ENCODE peak calls at places on chromosomes 16 and 17, in ten cellular contexts. One of them, this sample, is unnamed.

GRCh38 chr16:73015612-73016487 is 32.1 kb downstream of the ZFHX3 start:
- DNase-seq in pancreas: peak; percentile 82
- DNase-seq in body of pancreas: peak; percentile 91
- DNase-seq in kidney epithelial cell: peak; percentile 79
- DNase-seq in psoas muscle: no peak
- DNase-seq in AG04450: no peak
- DNase-seq in progenitor cell of endocrine pancreas: no peak
- DNase-seq in bronchial epithelial cell: peak; percentile 86
- DNase-seq in GM10248: peak; percentile 81
- DNase-seq in PC-3: peak; percentile 15
- DNase-seq in this sample: peak; percentile 71

GRCh38 chr17:81515530-81516041 is 3.0 kb upstream of the ACTG1 start:
- DNase-seq in pancreas: peak; percentile 47
- DNase-seq in body of pancreas: no peak
- DNase-seq in kidney epithelial cell: no peak
- DNase-seq in psoas muscle: peak; percentile 67
- DNase-seq in AG04450: no peak
- DNase-seq in progenitor cell of endocrine pancreas: peak; percentile 12
- DNase-seq in bronchial epithelial cell: no peak
- DNase-seq in GM10248: no peak
- DNase-seq in PC-3: no peak
- DNase-seq in this sample: no peak

GRCh38 chr17:75231071-75231470 is 25.6 kb downstream of the NUP85 start:
- DNase-seq in pancreas: no peak
- DNase-seq in body of pancreas: no peak
- DNase-seq in kidney epithelial cell: no peak
- DNase-seq in psoas muscle: peak; percentile 30
- DNase-seq in AG04450: no peak
- DNase-seq in progenitor cell of endocrine pancreas: no peak
- DNase-seq in bronchial epithelial cell: no peak
- DNase-seq in GM10248: peak; percentile 6
- DNase-seq in PC-3: no peak
- DNase-seq in this sample: no peak

GRCh38 chr17:66426397-66427033 is 124.1 kb downstream of the PRKCA start:
- DNase-seq in pancreas: no peak
- DNase-seq in body of pancreas: peak; percentile 17
- DNase-seq in kidney epithelial cell: no peak
- DNase-seq in psoas muscle: no peak
- DNase-seq in AG04450: no peak
- DNase-seq in progenitor cell of endocrine pancreas: no peak
- DNase-seq in bronchial epithelial cell: no peak
- DNase-seq in GM10248: peak; percentile 33
- DNase-seq in PC-3: peak; percentile 66
- DNase-seq in this sample: peak; percentile 26

GRCh38 chr17:13030459-13031305 is 12.9 kb upstream of the ELAC2 start:
- DNase-seq in pancreas: peak; percentile 40
- DNase-seq in body of pancreas: peak; percentile 15
- DNase-seq in kidney epithelial cell: no peak
- DNase-seq in psoas muscle: no peak
- DNase-seq in AG04450: peak; percentile 13
- DNase-seq in progenitor cell of endocrine pancreas: peak; percentile 45
- DNase-seq in bronchial epithelial cell: peak; percentile 31
- DNase-seq in GM10248: peak; percentile 42
- DNase-seq in PC-3: peak; percentile 87
- DNase-seq in this sample: peak; percentile 49

GRCh38 chr17:43171761-43172487 is 910 bp downstream of the NBR1 start:
- DNase-seq in pancreas: peak; percentile 49
- DNase-seq in body of pancreas: peak; percentile 47
- DNase-seq in kidney epithelial cell: peak; percentile 80
- DNase-seq in psoas muscle: no peak
- DNase-seq in AG04450: peak; percentile 87
- DNase-seq in progenitor cell of endocrine pancreas: no peak
- DNase-seq in bronchial epithelial cell: peak; percentile 93
- DNase-seq in GM10248: no peak
- DNase-seq in PC-3: peak; percentile 83
- DNase-seq in this sample: no peak

GRCh38 chr16:68446941-68447675 is 1.2 kb downstream of the SMPD3 start:
- DNase-seq in pancreas: peak; percentile 25
- DNase-seq in body of pancreas: no peak
- DNase-seq in kidney epithelial cell: no peak
- DNase-seq in psoas muscle: no peak
- DNase-seq in AG04450: no peak
- DNase-seq in progenitor cell of endocrine pancreas: no peak
- DNase-seq in bronchial epithelial cell: no peak
- DNase-seq in GM10248: no peak
- DNase-seq in PC-3: no peak
- DNase-seq in this sample: no peak

GRCh38 chr17:17341452-17341851 is 38.3 kb downstream of the NT5M start:
- DNase-seq in pancreas: no peak
- DNase-seq in body of pancreas: no peak
- DNase-seq in kidney epithelial cell: no peak
- DNase-seq in psoas muscle: no peak
- DNase-seq in AG04450: no peak
- DNase-seq in progenitor cell of endocrine pancreas: no peak
- DNase-seq in bronchial epithelial cell: no peak
- DNase-seq in GM10248: no peak
- DNase-seq in PC-3: no peak
- DNase-seq in this sample: no peak

DNA sequence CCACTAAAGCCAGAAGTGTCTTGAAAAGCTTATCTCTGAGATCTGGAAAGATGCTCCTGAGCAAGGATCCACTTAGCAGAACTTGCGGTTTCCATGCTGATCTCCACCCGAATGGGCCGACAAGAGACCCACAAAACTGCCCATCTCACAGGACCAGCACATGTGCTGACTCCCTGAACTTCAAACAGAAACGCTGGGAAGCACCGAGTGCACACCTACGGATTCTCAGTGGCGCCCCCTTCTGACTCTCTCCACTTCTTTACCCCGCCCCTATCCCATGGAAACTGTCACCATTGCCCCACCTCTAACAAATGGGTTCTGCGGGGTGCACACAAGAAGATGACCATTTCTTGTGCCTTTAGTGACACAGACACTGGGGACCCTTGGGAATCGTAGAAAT is 21.4 kb downstream of the CDRT4 start:
- DNase-seq in pancreas: no peak
- DNase-seq in body of pancreas: no peak
- DNase-seq in kidney epithelial cell: no peak
- DNase-seq in psoas muscle: no peak
- DNase-seq in AG04450: no peak
- DNase-seq in progenitor cell of endocrine pancreas: no peak
- DNase-seq in bronchial epithelial cell: no peak
- DNase-seq in GM10248: no peak
- DNase-seq in PC-3: no peak
- DNase-seq in this sample: no peak
- TF ChIP-seq CTCF in pancreas: no peak
- TF ChIP-seq CTCF in body of pancreas: no peak
- TF ChIP-seq CTCF in kidney epithelial cell: peak; percentile 24
- TF ChIP-seq CTCF in psoas muscle: no peak
- TF ChIP-seq CTCF in AG04450: no peak
- TF ChIP-seq CTCF in progenitor cell of endocrine pancreas: no peak
- TF ChIP-seq CTCF in bronchial epithelial cell: no peak
- TF ChIP-seq CTCF in GM10248: no peak
- TF ChIP-seq CTCF in PC-3: peak; percentile 63
- TF ChIP-seq CTCF in this sample: no peak

DNA sequence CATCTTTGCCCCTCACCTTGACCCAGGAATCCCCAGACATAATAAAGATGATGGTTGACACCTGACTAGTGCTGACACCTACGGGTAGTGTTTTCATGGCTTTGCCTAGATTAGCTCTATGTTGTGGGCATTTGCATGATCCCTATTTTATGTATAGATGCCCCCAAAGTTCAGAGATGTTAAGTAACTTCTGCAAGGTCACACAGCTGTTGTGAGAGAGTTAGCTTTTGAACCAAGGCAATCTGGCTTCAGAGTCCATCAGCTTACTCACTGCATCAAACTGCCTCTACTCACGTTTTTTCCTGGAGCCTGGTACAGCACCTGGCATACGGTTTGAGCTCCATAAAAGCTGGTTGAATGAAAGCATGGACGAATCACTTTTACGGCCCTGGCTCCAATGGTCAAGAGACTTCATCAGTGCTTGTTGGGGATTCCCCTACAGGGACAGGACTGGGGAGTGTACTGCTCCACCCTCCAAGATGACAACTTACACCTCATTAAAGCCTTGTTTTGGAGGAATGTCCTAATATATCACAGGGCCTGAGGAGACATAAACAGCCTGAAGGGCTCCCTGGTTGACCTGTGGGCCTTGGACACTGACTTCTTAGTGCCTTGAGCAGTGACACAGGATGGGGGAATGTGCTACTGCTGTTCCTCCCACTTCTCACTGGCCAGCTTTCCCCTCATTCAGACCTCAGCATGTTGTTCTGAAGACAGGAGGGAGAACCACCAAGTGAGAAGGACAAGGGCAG is 193.2 kb upstream of the ASIC2 start:
- DNase-seq in pancreas: no peak
- DNase-seq in body of pancreas: no peak
- DNase-seq in kidney epithelial cell: no peak
- DNase-seq in psoas muscle: no peak
- DNase-seq in AG04450: no peak
- DNase-seq in progenitor cell of endocrine pancreas: no peak
- DNase-seq in bronchial epithelial cell: no peak
- DNase-seq in GM10248: no peak
- DNase-seq in PC-3: no peak
- DNase-seq in this sample: no peak
- TF ChIP-seq CTCF in pancreas: no peak
- TF ChIP-seq CTCF in body of pancreas: no peak
- TF ChIP-seq CTCF in kidney epithelial cell: no peak
- TF ChIP-seq CTCF in psoas muscle: no peak
- TF ChIP-seq CTCF in AG04450: no peak
- TF ChIP-seq CTCF in progenitor cell of endocrine pancreas: no peak
- TF ChIP-seq CTCF in bronchial epithelial cell: no peak
- TF ChIP-seq CTCF in GM10248: no peak
- TF ChIP-seq CTCF in PC-3: no peak
- TF ChIP-seq CTCF in this sample: no peak

GRCh38 chr16:85514295-85514600 is 98.9 kb upstream of the GSE1 start:
- DNase-seq in pancreas: peak; percentile 90
- DNase-seq in body of pancreas: peak; percentile 95
- DNase-seq in kidney epithelial cell: no peak
- DNase-seq in psoas muscle: peak; percentile 85
- DNase-seq in AG04450: no peak
- DNase-seq in progenitor cell of endocrine pancreas: no peak
- DNase-seq in bronchial epithelial cell: no peak
- DNase-seq in GM10248: no peak
- DNase-seq in PC-3: peak; percentile 65
- DNase-seq in this sample: no peak

GRCh38 chr16:85513649-85514048 is 99.5 kb upstream of the GSE1 start:
- DNase-seq in pancreas: no peak
- DNase-seq in body of pancreas: no peak
- DNase-seq in kidney epithelial cell: no peak
- DNase-seq in psoas muscle: no peak
- DNase-seq in AG04450: no peak
- DNase-seq in progenitor cell of endocrine pancreas: no peak
- DNase-seq in bronchial epithelial cell: no peak
- DNase-seq in GM10248: no peak
- DNase-seq in PC-3: no peak
- DNase-seq in this sample: no peak

GRCh38 chr16:85515830-85516397 is 97.2 kb upstream of the GSE1 start:
- DNase-seq in pancreas: peak; percentile 83
- DNase-seq in body of pancreas: peak; percentile 92
- DNase-seq in kidney epithelial cell: no peak
- DNase-seq in psoas muscle: no peak
- DNase-seq in AG04450: no peak
- DNase-seq in progenitor cell of endocrine pancreas: no peak
- DNase-seq in bronchial epithelial cell: no peak
- DNase-seq in GM10248: no peak
- DNase-seq in PC-3: no peak
- DNase-seq in this sample: no peak

GRCh38 chr16:85515319-85515745 is 97.8 kb upstream of the GSE1 start:
- DNase-seq in pancreas: no peak
- DNase-seq in body of pancreas: no peak
- DNase-seq in kidney epithelial cell: no peak
- DNase-seq in psoas muscle: no peak
- DNase-seq in AG04450: no peak
- DNase-seq in progenitor cell of endocrine pancreas: no peak
- DNase-seq in bronchial epithelial cell: no peak
- DNase-seq in GM10248: no peak
- DNase-seq in PC-3: no peak
- DNase-seq in this sample: no peak

DNA sequence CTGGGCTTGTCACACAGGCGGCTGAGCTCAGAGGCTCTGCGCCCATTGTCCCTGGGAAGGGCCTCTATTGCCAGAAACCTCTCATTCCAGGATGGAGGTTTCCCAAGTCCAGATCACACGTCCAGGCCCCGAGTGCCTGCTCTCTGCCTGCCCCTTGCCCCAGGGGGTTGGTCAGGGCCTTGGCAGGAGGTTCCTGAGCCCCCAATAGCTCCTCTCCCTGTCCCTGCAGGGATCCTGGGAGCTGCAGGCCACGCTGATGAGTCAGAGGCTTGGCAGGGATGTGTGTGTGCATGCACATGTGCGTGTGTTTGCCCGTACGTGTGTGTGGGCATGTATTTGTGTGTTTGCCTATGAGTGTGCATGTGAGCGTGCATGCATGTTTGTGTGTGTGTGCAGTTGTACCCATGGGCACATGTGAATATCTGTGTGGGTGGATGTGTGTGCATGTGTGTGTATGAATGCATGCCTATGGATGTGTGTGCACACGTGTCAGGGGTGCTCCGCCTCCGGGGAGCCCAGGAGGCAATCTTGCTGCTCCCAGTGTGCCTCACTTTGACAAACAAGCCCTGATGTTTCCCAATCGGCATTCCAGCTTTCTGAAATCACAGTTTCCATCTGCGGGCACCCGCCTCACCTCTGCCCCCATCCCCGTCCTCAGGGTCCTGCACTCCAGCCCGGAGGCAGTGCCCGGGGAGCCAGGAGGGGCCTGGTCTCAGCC is 98.4 kb upstream of the GSE1 start:
- DNase-seq in pancreas: peak; percentile 87
- DNase-seq in body of pancreas: peak; percentile 83
- DNase-seq in kidney epithelial cell: peak; percentile 61
- DNase-seq in psoas muscle: peak; percentile 85
- DNase-seq in AG04450: peak; percentile 86
- DNase-seq in progenitor cell of endocrine pancreas: no peak
- DNase-seq in bronchial epithelial cell: peak; percentile 91
- DNase-seq in GM10248: no peak
- DNase-seq in PC-3: peak; percentile 84
- DNase-seq in this sample: no peak
- TF ChIP-seq CTCF in pancreas: no peak
- TF ChIP-seq CTCF in body of pancreas: no peak
- TF ChIP-seq CTCF in kidney epithelial cell: no peak
- TF ChIP-seq CTCF in psoas muscle: no peak
- TF ChIP-seq CTCF in AG04450: no peak
- TF ChIP-seq CTCF in progenitor cell of endocrine pancreas: no peak
- TF ChIP-seq CTCF in bronchial epithelial cell: no peak
- TF ChIP-seq CTCF in GM10248: no peak
- TF ChIP-seq CTCF in PC-3: no peak
- TF ChIP-seq CTCF in this sample: no peak

DNA sequence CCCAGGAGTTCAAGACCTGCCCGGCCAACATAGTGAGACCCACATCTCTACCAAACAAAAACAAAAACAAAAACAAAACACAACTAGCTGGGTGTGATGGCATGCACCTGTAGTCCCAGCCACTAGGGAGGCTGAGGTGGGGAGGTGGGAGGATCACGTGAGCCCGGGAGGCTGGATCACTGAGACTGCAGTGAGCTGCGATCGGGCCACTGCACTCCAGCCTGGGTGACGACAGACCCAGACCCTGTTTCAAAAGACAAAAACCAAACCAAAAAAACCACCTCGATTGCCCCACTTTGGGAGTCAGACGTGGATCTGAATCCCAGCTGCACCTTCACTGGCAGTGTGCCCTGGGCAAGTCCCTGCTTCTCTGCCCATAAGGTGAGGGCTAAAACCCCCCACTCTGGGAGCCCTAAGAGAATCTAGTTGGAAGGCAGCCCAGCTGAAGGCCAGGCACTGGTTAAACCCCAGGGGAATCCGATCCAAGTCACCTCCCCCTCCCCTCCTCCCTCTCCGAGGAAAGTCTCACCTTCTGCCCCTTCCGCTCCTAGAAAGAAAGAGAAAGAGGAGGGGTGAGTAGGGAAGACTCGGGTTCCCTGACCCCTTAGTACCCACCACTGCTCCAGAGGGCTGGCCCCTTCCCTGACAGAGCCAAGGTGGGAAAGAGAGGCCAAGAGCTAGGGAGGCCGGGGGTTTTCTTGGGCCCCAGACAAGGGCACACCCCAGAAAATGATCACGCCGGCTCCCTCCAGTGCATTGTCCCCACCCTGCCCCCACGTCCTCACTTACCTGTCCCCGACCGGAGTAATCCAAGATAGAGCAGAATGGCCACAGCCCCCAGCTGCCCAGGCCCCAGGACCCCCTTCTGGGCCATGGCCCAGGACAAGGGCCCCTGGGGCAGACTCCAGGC is 647 bp downstream of the PRSS8 start:
- DNase-seq in pancreas: peak; percentile 79
- DNase-seq in body of pancreas: peak; percentile 84
- DNase-seq in kidney epithelial cell: no peak
- DNase-seq in psoas muscle: no peak
- DNase-seq in AG04450: no peak
- DNase-seq in progenitor cell of endocrine pancreas: no peak
- DNase-seq in bronchial epithelial cell: peak; percentile 52
- DNase-seq in GM10248: no peak
- DNase-seq in PC-3: peak; percentile 14
- DNase-seq in this sample: no peak
- TF ChIP-seq CTCF in pancreas: peak; percentile 15
- TF ChIP-seq CTCF in body of pancreas: no peak
- TF ChIP-seq CTCF in kidney epithelial cell: no peak
- TF ChIP-seq CTCF in psoas muscle: no peak
- TF ChIP-seq CTCF in AG04450: no peak
- TF ChIP-seq CTCF in progenitor cell of endocrine pancreas: peak; percentile 43
- TF ChIP-seq CTCF in bronchial epithelial cell: peak; percentile 10
- TF ChIP-seq CTCF in GM10248: no peak
- TF ChIP-seq CTCF in PC-3: no peak
- TF ChIP-seq CTCF in this sample: no peak

This sample was measured in GM13977.